ENCODE peak calls at places on chromosome 11, in five cellular contexts. One of them, this sample, is unnamed.

GRCh38 chr11:105935791-105936190 is 86.2 kb downstream of the MSANTD4 start:
- DNase-seq in astrocyte of the spinal cord: peak; percentile 61
- DNase-seq in neural crest cell: no peak
- DNase-seq in hippocampal formation: no peak
- DNase-seq in GM12865: no peak
- DNase-seq in this sample: peak; percentile 89

GRCh38 chr11:93359396-93359795 is 28.9 kb downstream of the DEUP1 start:
- DNase-seq in astrocyte of the spinal cord: no peak
- DNase-seq in neural crest cell: no peak
- DNase-seq in hippocampal formation: no peak
- DNase-seq in GM12865: no peak
- DNase-seq in this sample: no peak

GRCh38 chr11:43685483-43685882 is 4.9 kb downstream of the HSD17B12 start:
- DNase-seq in hippocampal formation: no peak
- DNase-seq in GM12865: no peak
- DNase-seq in neural crest cell: no peak
- DNase-seq in astrocyte of the spinal cord: no peak
- DNase-seq in this sample: no peak

GRCh38 chr11:44760917-44761545 is 34.3 kb downstream of the TSPAN18 start:
- DNase-seq in neural crest cell: no peak
- DNase-seq in astrocyte of the spinal cord: peak; percentile 72
- DNase-seq in hippocampal formation: no peak
- DNase-seq in GM12865: no peak
- DNase-seq in this sample: peak; percentile 92

GRCh38 chr11:2459796-2460531 is 15.2 kb downstream of the KCNQ1 start:
- DNase-seq in neural crest cell: no peak
- DNase-seq in hippocampal formation: no peak
- DNase-seq in GM12865: no peak
- DNase-seq in astrocyte of the spinal cord: no peak
- DNase-seq in this sample: no peak

GRCh38 chr11:110939471-110939870 is 227.2 kb upstream of the ARHGAP20 start:
- DNase-seq in astrocyte of the spinal cord: no peak
- DNase-seq in hippocampal formation: no peak
- DNase-seq in GM12865: no peak
- DNase-seq in neural crest cell: no peak
- DNase-seq in this sample: no peak

GRCh38 chr11:69508974-69509373 is 27.5 kb downstream of the LINC01488 start:
- DNase-seq in hippocampal formation: no peak
- DNase-seq in neural crest cell: no peak
- DNase-seq in astrocyte of the spinal cord: no peak
- DNase-seq in GM12865: no peak
- DNase-seq in this sample: no peak

GRCh38 chr11:72831521-72832300 is 17.5 kb downstream of the ATG16L2 start:
- DNase-seq in astrocyte of the spinal cord: peak; percentile 70
- DNase-seq in GM12865: peak; percentile 59
- DNase-seq in neural crest cell: peak; percentile 82
- DNase-seq in hippocampal formation: peak; percentile 74
- DNase-seq in this sample: peak; percentile 76

GRCh38 chr11:102573851-102574250 is 43.3 kb upstream of the MMP7 start:
- DNase-seq in hippocampal formation: no peak
- DNase-seq in GM12865: no peak
- DNase-seq in astrocyte of the spinal cord: no peak
- DNase-seq in neural crest cell: no peak
- DNase-seq in this sample: peak; percentile 43

GRCh38 chr11:110065189-110065588 is 28.0 kb upstream of the ZC3H12C start:
- DNase-seq in astrocyte of the spinal cord: no peak
- DNase-seq in GM12865: no peak
- DNase-seq in hippocampal formation: no peak
- DNase-seq in neural crest cell: no peak
- DNase-seq in this sample: no peak

GRCh38 chr11:2270322-2271076 is at the start of gene ASCL2:
- DNase-seq in astrocyte of the spinal cord: no peak
- DNase-seq in neural crest cell: no peak
- DNase-seq in GM12865: no peak
- DNase-seq in hippocampal formation: no peak
- DNase-seq in this sample: no peak

GRCh38 chr11:65615950-65616574 is 486 bp downstream of the PCNX3 start:
- DNase-seq in neural crest cell: no peak
- DNase-seq in hippocampal formation: no peak
- DNase-seq in astrocyte of the spinal cord: no peak
- DNase-seq in GM12865: peak; percentile 66
- DNase-seq in this sample: no peak

GRCh38 chr11:113553235-113553634 is 78.0 kb upstream of the DRD2 start:
- DNase-seq in hippocampal formation: no peak
- DNase-seq in astrocyte of the spinal cord: peak; percentile 97
- DNase-seq in neural crest cell: no peak
- DNase-seq in GM12865: no peak
- DNase-seq in this sample: peak; percentile 96

GRCh38 chr11:112518371-112518770 is 257.7 kb upstream of the PLET1 start:
- DNase-seq in neural crest cell: no peak
- DNase-seq in hippocampal formation: no peak
- DNase-seq in astrocyte of the spinal cord: no peak
- DNase-seq in GM12865: no peak
- DNase-seq in this sample: no peak

GRCh38 chr11:134763030-134763388 is 351.0 kb upstream of the B3GAT1 start:
- DNase-seq in hippocampal formation: no peak
- DNase-seq in GM12865: no peak
- DNase-seq in neural crest cell: no peak
- DNase-seq in astrocyte of the spinal cord: no peak
- DNase-seq in this sample: no peak

GRCh38 chr11:95750101-95750500 is 39.5 kb downstream of the FAM76B start:
- DNase-seq in hippocampal formation: no peak
- DNase-seq in neural crest cell: no peak
- DNase-seq in GM12865: no peak
- DNase-seq in astrocyte of the spinal cord: no peak
- DNase-seq in this sample: no peak

GRCh38 chr11:119709171-119709570 is 19.8 kb downstream of the NECTIN1 start:
- DNase-seq in neural crest cell: no peak
- DNase-seq in GM12865: no peak
- DNase-seq in hippocampal formation: no peak
- DNase-seq in astrocyte of the spinal cord: no peak
- DNase-seq in this sample: no peak

GRCh38 chr11:67285541-67286498 is 3.3 kb upstream of the ANKRD13D start:
- DNase-seq in hippocampal formation: no peak
- DNase-seq in astrocyte of the spinal cord: no peak
- DNase-seq in GM12865: no peak
- DNase-seq in neural crest cell: no peak
- DNase-seq in this sample: no peak

GRCh38 chr11:6328321-6328720 is 8.0 kb upstream of the CAVIN3 start:
- DNase-seq in hippocampal formation: no peak
- DNase-seq in astrocyte of the spinal cord: no peak
- DNase-seq in GM12865: no peak
- DNase-seq in neural crest cell: no peak
- DNase-seq in this sample: no peak

GRCh38 chr11:48123249-48123875 is 93.2 kb upstream of the OR4B1 start:
- DNase-seq in hippocampal formation: no peak
- DNase-seq in GM12865: no peak
- DNase-seq in astrocyte of the spinal cord: peak; percentile 25
- DNase-seq in neural crest cell: no peak
- DNase-seq in this sample: no peak

GRCh38 chr11:104130161-104130560 is 33.8 kb downstream of the PDGFD start:
- DNase-seq in hippocampal formation: no peak
- DNase-seq in GM12865: no peak
- DNase-seq in astrocyte of the spinal cord: no peak
- DNase-seq in neural crest cell: no peak
- DNase-seq in this sample: no peak

GRCh38 chr11:77908835-77909234 is 85.6 kb downstream of the INTS4 start:
- DNase-seq in astrocyte of the spinal cord: no peak
- DNase-seq in GM12865: no peak
- DNase-seq in hippocampal formation: no peak
- DNase-seq in neural crest cell: no peak
- DNase-seq in this sample: no peak

GRCh38 chr11:125569913-125570621 is 790 bp downstream of the EI24 start:
- DNase-seq in GM12865: peak; percentile 51
- DNase-seq in astrocyte of the spinal cord: no peak
- DNase-seq in neural crest cell: no peak
- DNase-seq in hippocampal formation: no peak
- DNase-seq in this sample: no peak